ENCODE peak calls at places on chromosomes 3 and 15, in ten cellular contexts. J is germinal center, Q is thoracic aorta, C is NCI-H774, S is sigmoid colon, T is T follicular helper cell, R is epithelial cell of prostate, Z is SW480, P is NCI-H446, O is astrocyte of the hippocampus. N is an unnamed sample.

GRCh38 chr15:64235552-64235951 is 72.7 kb upstream of the PPIB start:
- DNase-seq in J (no peak), Q (no peak), C (no peak), S (no peak), T (no peak), R (no peak), Z (no peak), P (no peak), O (no peak), N (no peak)

GRCh38 chr3:121870710-121871109 is 23.5 kb upstream of the SLC15A2 start:
- DNase-seq in J (no peak), Q (no peak), C (no peak), S (no peak), T (no peak), R (no peak), Z (no peak), P (no peak), O (no peak), N (no peak)

GRCh38 chr15:25950014-25950413 is 86.9 kb upstream of the ATP10A start:
- DNase-seq in J (no peak), Q (no peak), C (no peak), S (no peak), T (no peak), R (no peak), Z (no peak), P (no peak), O (no peak), N (no peak)

GRCh38 chr3:135071483-135071882 is 276.4 kb downstream of the EPHB1 start:
- DNase-seq in J (no peak), Q (no peak), C (no peak), S (no peak), T (no peak), R (no peak), Z (no peak), P (no peak), O (no peak), N (no peak)

GRCh38 chr3:101842245-101842934 is 6.9 kb upstream of the NFKBIZ start:
- DNase-seq in J (no peak), Q (no peak), C (no peak), S (no peak), T (no peak), R (no peak), Z (no peak), P (no peak), O (peak; percentile 69), N (no peak)

GRCh38 chr15:58442122-58442521 is 10.3 kb downstream of the LIPC start:
- DNase-seq in J (no peak), Q (no peak), C (no peak), S (no peak), T (no peak), R (peak; percentile 41), Z (no peak), P (no peak), O (no peak), N (no peak)

GRCh38 chr15:47870956-47871625 is 153.8 kb downstream of the SEMA6D start:
- DNase-seq in J (no peak), Q (no peak), C (peak; percentile 55), S (no peak), T (no peak), R (no peak), Z (no peak), P (peak; percentile 76), O (peak; percentile 44), N (peak; percentile 31)

GRCh38 chr15:91807122-91807521 is 46.4 kb upstream of the SLCO3A1 start:
- DNase-seq in J (no peak), Q (no peak), C (peak; percentile 90), S (no peak), T (no peak), R (no peak), Z (no peak), P (no peak), O (no peak), N (no peak)

GRCh38 chr15:90400005-90400758 is 12.1 kb downstream of the IQGAP1 start:
- DNase-seq in J (no peak), Q (no peak), C (no peak), S (no peak), T (no peak), R (no peak), Z (no peak), P (no peak), O (no peak), N (no peak)

GRCh38 chr3:158845748-158846350 is 44.0 kb downstream of the MFSD1 start:
- DNase-seq in J (peak; percentile 56), Q (no peak), C (peak; percentile 53), S (no peak), T (peak; percentile 4), R (no peak), Z (peak; percentile 71), P (peak; percentile 9), O (peak; percentile 58), N (no peak)

GRCh38 chr3:168157301-168157700 is 61.6 kb upstream of the GOLIM4 start:
- DNase-seq in J (no peak), Q (no peak), C (no peak), S (no peak), T (no peak), R (no peak), Z (no peak), P (no peak), O (no peak), N (no peak)

GRCh38 chr3:119809249-119810017 is 27.5 kb downstream of the NR1I2 start:
- DNase-seq in J (peak; percentile 10), Q (no peak), C (no peak), S (no peak), T (no peak), R (no peak), Z (no peak), P (no peak), O (no peak), N (no peak)

GRCh38 chr3:172103724-172104123 is 64.3 kb downstream of the FNDC3B start:
- DNase-seq in J (no peak), Q (no peak), C (no peak), S (no peak), T (no peak), R (peak; percentile 59), Z (no peak), P (no peak), O (peak; percentile 91), N (no peak)

GRCh38 chr15:63323798-63324651 is 46.6 kb downstream of the APH1B start:
- DNase-seq in J (no peak), Q (no peak), C (no peak), S (no peak), T (no peak), R (no peak), Z (no peak), P (no peak), O (peak; percentile 61), N (no peak)

GRCh38 chr3:76997733-76998132 is 42.2 kb upstream of the ROBO2 start:
- DNase-seq in J (no peak), Q (no peak), C (no peak), S (no peak), T (no peak), R (peak; percentile 87), Z (no peak), P (peak; percentile 85), O (peak; percentile 69), N (peak; percentile 25)

GRCh38 chr15:79089890-79090486 is 592 bp downstream of the RASGRF1 start:
- DNase-seq in J (no peak), Q (no peak), C (no peak), S (no peak), T (no peak), R (no peak), Z (no peak), P (no peak), O (no peak), N (no peak)

GRCh38 chr3:175980731-175981130 is 1121.6 kb downstream of the NAALADL2 start:
- DNase-seq in J (no peak), Q (no peak), C (no peak), S (no peak), T (no peak), R (no peak), Z (no peak), P (no peak), O (peak; percentile 9), N (peak; percentile 34)